ENCODE peak calls at places on chromosomes 6 and 20, in seven cellular contexts. L, X, M, R, C, Y and O are unnamed samples.

GRCh38 chr6:15491255-15491985 is 171.4 kb downstream of the DTNBP1 start:
- DNase-seq in L (peak), X (peak), M (no peak), R (peak), C (peak), Y (peak), O (peak)

GRCh38 chr20:16761305-16761829 is 13.2 kb downstream of the OTOR start:
- DNase-seq in L (peak), X (peak), M (no peak), R (peak), C (peak), Y (peak), O (peak)

GRCh38 chr20:61372151-61373054 is 120.3 kb downstream of the CDH4 start:
- DNase-seq in L (no peak), X (no peak), M (no peak), R (no peak), C (no peak), Y (no peak), O (no peak)

GRCh38 chr6:45532626-45533258 is 155.0 kb upstream of the SUPT3H start:
- DNase-seq in L (no peak), X (peak), M (no peak), R (no peak), C (no peak), Y (no peak), O (no peak)

GRCh38 chr6:154705471-154706113 is 27.6 kb upstream of the SCAF8 start:
- DNase-seq in L (no peak), X (peak), M (no peak), R (no peak), C (peak), Y (no peak), O (no peak)

GRCh38 chr20:40773376-40773775 is 84.3 kb upstream of the MAFB start:
- DNase-seq in L (no peak), X (no peak), M (no peak), R (no peak), C (no peak), Y (no peak), O (no peak)

GRCh38 chr6:13368716-13369115 is 40.4 kb upstream of the TBC1D7 start:
- DNase-seq in L (no peak), X (no peak), M (no peak), R (no peak), C (no peak), Y (no peak), O (no peak)

GRCh38 chr6:26020983-26021349 is 58.4 kb downstream of the TRIM38 start:
- DNase-seq in L (peak), X (peak), M (peak), R (peak), C (no peak), Y (peak), O (no peak)

GRCh38 chr6:21899708-21900107 is 306.2 kb downstream of the SOX4 start:
- DNase-seq in L (no peak), X (peak), M (no peak), R (no peak), C (no peak), Y (no peak), O (no peak)

GRCh38 chr6:107670792-107671199 is 153.3 kb downstream of the SCML4 start:
- DNase-seq in L (peak), X (peak), M (no peak), R (no peak), C (no peak), Y (no peak), O (no peak)

GRCh38 chr20:37504404-37505096 is 16.5 kb upstream of the NNAT start:
- DNase-seq in L (no peak), X (no peak), M (no peak), R (no peak), C (no peak), Y (no peak), O (no peak)

GRCh38 chr6:137165375-137166246 is 7.8 kb downstream of the IL22RA2 start:
- DNase-seq in L (peak), X (peak), M (peak), R (peak), C (no peak), Y (peak), O (peak)

GRCh38 chr6:35477551-35478179 is 9.5 kb downstream of the RPL10A start:
- DNase-seq in L (no peak), X (no peak), M (no peak), R (peak), C (no peak), Y (no peak), O (no peak)

GRCh38 chr6:74018825-74019224 is 322.8 kb downstream of the CD109 start:
- DNase-seq in L (no peak), X (no peak), M (no peak), R (no peak), C (no peak), Y (no peak), O (no peak)

GRCh38 chr6:43243649-43244321 is 504 bp downstream of the TTBK1 start:
- DNase-seq in L (no peak), X (no peak), M (no peak), R (no peak), C (no peak), Y (no peak), O (no peak)

GRCh38 chr6:155110721-155111120 is 115.6 kb downstream of the TIAM2 start:
- DNase-seq in L (no peak), X (no peak), M (no peak), R (no peak), C (no peak), Y (no peak), O (no peak)

GRCh38 chr6:56540950-56541600 is 101.6 kb downstream of the DST start:
- DNase-seq in L (no peak), X (no peak), M (no peak), R (no peak), C (no peak), Y (no peak), O (no peak)

GRCh38 chr20:21516861-21517565 is 3.1 kb upstream of the NKX2-2 start:
- DNase-seq in L (no peak), X (no peak), M (no peak), R (no peak), C (no peak), Y (no peak), O (no peak)

GRCh38 chr6:45899683-45899946 is 116.0 kb downstream of the CLIC5 start:
- DNase-seq in L (no peak), X (no peak), M (no peak), R (no peak), C (no peak), Y (no peak), O (no peak)

GRCh38 chr6:43748765-43749164 is 21.2 kb upstream of the VEGFA start:
- DNase-seq in L (no peak), X (no peak), M (no peak), R (no peak), C (no peak), Y (no peak), O (no peak)

GRCh38 chr6:11653028-11653583 is 115.6 kb downstream of the TMEM170B start:
- DNase-seq in L (no peak), X (peak), M (no peak), R (peak), C (no peak), Y (no peak), O (no peak)

GRCh38 chr6:168370310-168370991 is 50.9 kb upstream of the DACT2 start:
- DNase-seq in L (peak), X (peak), M (peak), R (peak), C (peak), Y (peak), O (peak)

GRCh38 chr6:34656378-34657036 is 40.1 kb downstream of the ILRUN start:
- DNase-seq in L (peak), X (peak), M (no peak), R (no peak), C (no peak), Y (no peak), O (no peak)

GRCh38 chr20:3803854-3804253 is 7.7 kb downstream of the CDC25B start:
- DNase-seq in L (no peak), X (no peak), M (peak), R (no peak), C (no peak), Y (no peak), O (no peak)

GRCh38 chr20:3803289-3803688 is 7.2 kb downstream of the CDC25B start:
- DNase-seq in L (no peak), X (no peak), M (peak), R (no peak), C (no peak), Y (no peak), O (no peak)

GRCh38 chr20:3805594-3806264 is 9.6 kb downstream of the CDC25B start:
- DNase-seq in L (no peak), X (peak), M (peak), R (no peak), C (no peak), Y (no peak), O (peak)

GRCh38 chr20:3804781-3805180 is 8.7 kb downstream of the CDC25B start:
- DNase-seq in L (no peak), X (no peak), M (peak), R (no peak), C (no peak), Y (no peak), O (no peak)

GRCh38 chr20:3804254-3804751 is 8.2 kb downstream of the CDC25B start:
- DNase-seq in L (no peak), X (peak), M (no peak), R (no peak), C (no peak), Y (no peak), O (no peak)
- H3K27ac ChIP-seq in L (no peak), X (no peak), M (peak), R (no peak), C (no peak), Y (peak), O (peak)

DNA sequence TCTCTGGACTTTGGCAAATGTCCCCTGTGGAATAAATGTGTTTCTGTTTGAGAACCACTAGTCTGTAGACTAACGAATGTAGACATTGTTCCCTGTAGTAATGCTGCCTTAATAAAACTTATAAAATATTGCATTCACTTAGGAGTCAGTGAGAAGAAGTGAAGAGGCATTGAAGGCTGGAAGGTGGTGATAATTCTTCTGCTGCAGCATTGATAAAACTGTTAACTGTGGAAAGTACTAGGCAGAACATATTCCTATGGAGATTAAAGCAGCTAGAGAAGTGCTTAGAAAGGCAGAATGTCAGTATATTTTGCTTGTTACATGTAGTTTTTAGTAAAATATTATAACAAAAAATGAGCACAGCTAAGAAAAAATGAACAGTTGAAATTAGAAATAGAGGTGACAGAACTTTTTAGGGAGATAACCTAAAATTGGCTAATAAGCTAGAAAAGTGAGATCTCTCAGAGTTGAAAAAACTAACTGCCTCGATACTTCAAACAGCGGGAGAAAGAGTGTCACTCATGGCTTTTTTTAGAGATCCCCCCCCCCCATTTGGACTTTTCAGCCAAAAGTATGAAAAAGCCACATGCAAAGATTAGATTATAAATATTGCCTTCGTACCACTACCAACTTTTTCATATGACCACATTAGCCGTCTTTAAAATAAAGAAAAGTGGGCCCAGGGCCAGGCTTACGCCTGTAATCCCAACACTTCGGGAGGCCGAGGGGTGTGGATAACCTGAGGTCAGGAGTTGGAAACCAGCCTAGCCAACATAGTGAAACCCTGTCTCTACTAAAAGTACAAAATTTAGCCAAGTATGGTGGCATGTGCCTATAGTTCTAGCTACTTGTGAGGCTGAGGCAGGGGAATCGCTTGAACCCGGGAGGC is 4.5 kb downstream of the PGK2 start:
- DNase-seq in L (no peak), X (no peak), M (no peak), R (no peak), C (no peak), Y (no peak), O (no peak)
- H3K27ac ChIP-seq in L (no peak), X (no peak), M (no peak), R (no peak), C (no peak), Y (no peak), O (no peak)

GRCh38 chr20:48701702-48702101 is 126.1 kb downstream of the PREX1 start:
- DNase-seq in L (no peak), X (no peak), M (no peak), R (no peak), C (no peak), Y (no peak), O (no peak)
- H3K27ac ChIP-seq in L (no peak), X (no peak), M (no peak), R (no peak), C (no peak), Y (no peak), O (no peak)

GRCh38 chr6:170020041-170020583 is 268.7 kb downstream of the ERMARD start:
- DNase-seq in L (no peak), X (no peak), M (no peak), R (no peak), C (no peak), Y (no peak), O (no peak)
- H3K27ac ChIP-seq in L (no peak), X (no peak), M (no peak), R (no peak), C (no peak), Y (no peak), O (no peak)

DNA sequence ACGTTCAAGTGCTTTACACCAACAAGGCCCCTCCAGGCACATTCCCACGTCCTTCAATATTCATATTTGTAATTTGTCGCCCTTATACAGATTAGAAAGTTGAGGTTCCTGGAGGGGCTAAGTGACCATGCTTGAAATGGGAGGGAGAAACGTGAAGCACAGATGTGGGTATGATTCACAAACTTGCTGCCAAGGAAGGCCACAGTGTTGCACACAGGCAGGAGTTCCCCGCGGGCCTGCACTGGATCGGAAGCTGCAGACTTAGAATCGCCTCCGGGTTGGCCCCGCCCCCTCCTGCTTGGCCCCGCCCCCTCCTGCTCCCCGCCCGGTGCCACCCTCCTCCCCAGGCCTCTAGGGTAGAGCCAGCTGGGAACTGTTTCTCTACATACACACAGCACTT is 58.2 kb upstream of the QKI start:
- DNase-seq in L (no peak), X (peak), M (no peak), R (no peak), C (no peak), Y (no peak), O (no peak)
- H3K27ac ChIP-seq in L (no peak), X (peak), M (no peak), R (no peak), C (peak), Y (no peak), O (no peak)

GRCh38 chr6:125913864-125914351 is 42.7 kb upstream of the HINT3 start:
- DNase-seq in L (no peak), X (peak), M (no peak), R (no peak), C (peak), Y (no peak), O (no peak)
- H3K27ac ChIP-seq in L (no peak), X (no peak), M (no peak), R (no peak), C (no peak), Y (no peak), O (no peak)

GRCh38 chr6:2945069-2945452 is 26.3 kb downstream of the SERPINB6 start:
- DNase-seq in L (no peak), X (no peak), M (no peak), R (no peak), C (no peak), Y (no peak), O (no peak)
- H3K27ac ChIP-seq in L (no peak), X (no peak), M (no peak), R (no peak), C (no peak), Y (no peak), O (no peak)

DNA sequence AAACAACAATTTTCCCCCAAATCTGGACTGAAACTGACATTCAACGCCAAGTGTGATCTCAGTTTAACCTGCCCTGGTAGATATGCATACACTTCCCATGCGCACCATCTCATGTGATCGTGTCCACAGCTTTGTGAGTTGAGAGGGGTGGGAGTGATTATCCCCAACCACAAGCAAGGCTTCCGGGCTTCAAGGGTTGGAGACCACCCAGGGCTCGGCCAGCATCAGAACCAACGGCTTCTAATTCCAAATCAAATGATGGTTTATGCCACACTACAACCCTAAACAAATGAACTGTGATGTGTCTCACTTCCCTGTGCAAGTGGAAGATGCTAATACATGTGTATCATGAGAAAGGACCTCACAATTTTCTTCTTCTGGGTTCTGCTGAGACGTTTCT is 515 bp upstream of the TGM3 start:
- DNase-seq in L (no peak), X (no peak), M (no peak), R (no peak), C (no peak), Y (no peak), O (no peak)
- H3K27ac ChIP-seq in L (no peak), X (no peak), M (no peak), R (no peak), C (no peak), Y (no peak), O (no peak)

GRCh38 chr20:44692932-44693476 is 22.2 kb upstream of the CCN5 start:
- DNase-seq in L (no peak), X (peak), M (no peak), R (no peak), C (peak), Y (no peak), O (no peak)
- H3K27ac ChIP-seq in L (no peak), X (no peak), M (peak), R (no peak), C (peak), Y (no peak), O (no peak)